ENCODE peak calls at places on chromosomes 13 and 19, in eight cellular contexts. Q is iPS-NIHi11; S is mammary epithelial cell; L is CMK; K is caudate nucleus; B is activated CD8-positive, alpha-beta memory T cell treated with anti-CD3 and anti-CD28 coated beads, Interleukin-2, amount 10 ng/mL, durations not matched to agents 7 days and 5 days; A is RWPE1; X is epithelial cell of esophagus. U is an unnamed sample.
A peak's percentile ranks its signal among the peaks of the same experiment; 100 is the strongest.

GRCh38 chr13:48154671-48155070 is 59.8 kb upstream of the MED4 start:
- DNase-seq in Q (no peak), X (no peak), S (no peak), L (no peak), B (no peak), K (no peak), A (no peak), U (no peak)

GRCh38 chr19:40337594-40337993 is 10.6 kb downstream of the C19orf47 start:
- DNase-seq in K (no peak), B (no peak), L (no peak), A (no peak), Q (no peak), X (no peak), S (no peak), U (no peak)

GRCh38 chr19:32406161-32407003 is 812 bp downstream of the DPY19L3 start:
- DNase-seq in A (no peak), Q (no peak), B (no peak), L (no peak), S (peak; percentile 53), K (no peak), X (no peak), U (no peak)

GRCh38 chr19:18319591-18320135 is 3.2 kb downstream of the LSM4 start:
- DNase-seq in B (no peak), X (no peak), L (no peak), S (no peak), K (no peak), Q (no peak), A (no peak), U (no peak)

GRCh38 chr13:57682128-57682716 is 50.7 kb downstream of the PCDH17 start:
- DNase-seq in S (no peak), B (no peak), A (no peak), K (no peak), Q (no peak), L (no peak), X (no peak), U (no peak)

GRCh38 chr19:34480971-34481821 is at the start of gene WTIP:
- DNase-seq in S (peak; percentile 62), X (peak; percentile 80), K (no peak), A (peak; percentile 55), B (no peak), L (no peak), Q (peak; percentile 90), U (peak; percentile 74)

GRCh38 chr19:15404780-15405211 is 14.0 kb downstream of the AKAP8L start:
- DNase-seq in L (no peak), S (no peak), Q (no peak), B (no peak), A (no peak), K (no peak), X (no peak), U (no peak)

GRCh38 chr19:35553385-35554000 is 8.1 kb downstream of the TMEM147 start:
- DNase-seq in X (no peak), K (no peak), B (no peak), A (no peak), Q (no peak), S (no peak), L (no peak), U (no peak)

GRCh38 chr19:4199699-4200293 is 17.3 kb downstream of the ANKRD24 start:
- DNase-seq in Q (peak; percentile 77), X (no peak), A (no peak), L (no peak), S (no peak), K (no peak), B (no peak), U (no peak)

GRCh38 chr19:294341-294818 is 3.2 kb upstream of the PLPP2 start:
- DNase-seq in S (no peak), Q (no peak), B (no peak), K (no peak), X (no peak), A (no peak), L (no peak), U (no peak)

U was measured in RWPE2.